ENCODE peak calls at places on chromosomes 4 and X, in four cellular contexts. I, R, L and P are unnamed samples. For H4K20me1, the result is how much of the 10 kb centered on the place peaks cover.

GRCh38 chr4:162920649-162921048 is 246.0 kb downstream of the NAF1 start:
- DNase-seq in I (no peak), L (no peak), R (no peak), P (no peak)

GRCh38 chr4:140851032-140851636 is 94.9 kb upstream of the TBC1D9 start:
- DNase-seq in I (peak), L (peak), R (peak), P (peak)

GRCh38 chr4:170691168-170691567 is 601.4 kb upstream of the AADAT start:
- DNase-seq in I (no peak), R (no peak), L (no peak), P (no peak)

GRCh38 chr4:77145806-77146425 is 11.1 kb upstream of the CCNG2 start:
- DNase-seq in L (no peak), R (no peak), I (peak), P (no peak)

GRCh38 chr4:110458494-110459266 is 17.3 kb upstream of the ENPEP start:
- DNase-seq in I (no peak), R (no peak), L (no peak), P (no peak)

GRCh38 chr4:111268769-111269414 is 646.0 kb upstream of the PITX2 start:
- DNase-seq in R (no peak), I (peak), L (peak), P (peak)

GRCh38 chrX:74450803-74451449 is 29.6 kb downstream of the SLC16A2 start:
- DNase-seq in I (peak), L (peak), R (no peak), P (peak)

GRCh38 chr4:17562157-17562556 is 14.8 kb upstream of the LAP3 start:
- DNase-seq in I (peak), R (peak), L (no peak), P (no peak)

GRCh38 chr4:106502106-106502699 is 133.6 kb upstream of the GIMD1 start:
- DNase-seq in I (peak), R (peak), L (peak), P (peak)

GRCh38 chr4:57490520-57490919 is 380.3 kb upstream of the IGFBP7 start:
- DNase-seq in I (no peak), L (no peak), R (no peak), P (no peak)

GRCh38 chrX:49919617-49920016 is 2.8 kb upstream of the CLCN5 start:
- DNase-seq in R (peak), L (peak), I (peak), P (peak)

GRCh38 chrX:17860811-17861495 is at the start of gene RAI2:
- DNase-seq in R (peak), L (no peak), I (no peak), P (no peak)

GRCh38 chr4:36610628-36611027 is 329.2 kb downstream of the DTHD1 start:
- DNase-seq in I (no peak), L (no peak), R (no peak), P (no peak)

GRCh38 chr4:87114245-87115062 is 106.0 kb downstream of the KLHL8 start:
- DNase-seq in L (no peak), I (peak), R (peak), P (no peak)

GRCh38 chr4:69787879-69788278 is 27.5 kb upstream of the SULT1B1 start:
- DNase-seq in I (no peak), R (no peak), L (peak), P (peak)

GRCh38 chrX:119606508-119607389 is 525 bp upstream of the NKRF start:
- DNase-seq in L (peak), R (no peak), I (peak), P (peak)

GRCh38 chr4:173169178-173169427 is 492 bp downstream of the GALNT7 start:
- DNase-seq in R (peak), L (no peak), I (no peak), P (no peak)

GRCh38 chr4:87409420-87409939 is 12.9 kb upstream of the NUDT9 start:
- DNase-seq in R (no peak), L (no peak), I (no peak), P (no peak)

GRCh38 chrX:133440081-133440796 is 24.9 kb upstream of the GPC4 start:
- DNase-seq in I (no peak), L (no peak), R (peak), P (no peak)

GRCh38 chr4:154779362-154779947 is 1.6 kb upstream of the RBM46 start:
- DNase-seq in L (peak), R (peak), I (peak), P (peak)

GRCh38 chr4:112591593-112591992 is 45.1 kb downstream of the ZGRF1 start:
- DNase-seq in I (no peak), R (no peak), L (no peak), P (no peak)

GRCh38 chr4:85455942-85456341 is 19.0 kb upstream of the ARHGAP24 start:
- DNase-seq in L (no peak), R (no peak), I (no peak), P (no peak)

GRCh38 chr4:87982446-87982845 is 6.9 kb downstream of the SPP1 start:
- DNase-seq in R (peak), L (peak), I (no peak), P (peak)

GRCh38 chrX:46844913-46845312 is 8.1 kb downstream of the RP2 start:
- DNase-seq in I (no peak), R (no peak), L (no peak), P (no peak)

GRCh38 chrX:66162331-66162822 is 1.7 kb upstream of the HEPH start:
- DNase-seq in I (peak), L (no peak), R (no peak), P (no peak)

GRCh38 chrX:2691543-2692220 is 587 bp downstream of the CD99 start:
- DNase-seq in L (peak), R (peak), I (peak), P (peak)

GRCh38 chrX:40922307-40922706 is 162.9 kb upstream of the USP9X start:
- DNase-seq in I (peak), L (peak), R (peak), P (peak)

GRCh38 chrX:15877380-15877779 is 22.8 kb upstream of the AP1S2 start:
- DNase-seq in L (peak), R (no peak), I (peak), P (peak)

GRCh38 chr4:70954032-70954431 is 39.4 kb upstream of the DCK start:
- DNase-seq in R (no peak), L (peak), I (peak), P (peak)

GRCh38 chr4:41288254-41288653 is 31.5 kb downstream of the UCHL1 start:
- DNase-seq in R (no peak), L (no peak), I (no peak), P (no peak)

GRCh38 chr4:41287005-41287404 is 30.3 kb downstream of the UCHL1 start:
- DNase-seq in L (peak), R (no peak), I (no peak), P (peak)

GRCh38 chr4:41287852-41288251 is 31.1 kb downstream of the UCHL1 start:
- DNase-seq in R (no peak), L (no peak), I (peak), P (no peak)

GRCh38 chr4:41282362-41282761 is 25.6 kb downstream of the UCHL1 start:
- DNase-seq in I (no peak), L (no peak), R (no peak), P (no peak)

GRCh38 chr4:41285202-41285876 is 28.6 kb downstream of the UCHL1 start:
- DNase-seq in R (no peak), I (peak), L (no peak), P (no peak)
- H3K9ac ChIP-seq in R (no peak), I (no peak), L (no peak), P (no peak)

DNA sequence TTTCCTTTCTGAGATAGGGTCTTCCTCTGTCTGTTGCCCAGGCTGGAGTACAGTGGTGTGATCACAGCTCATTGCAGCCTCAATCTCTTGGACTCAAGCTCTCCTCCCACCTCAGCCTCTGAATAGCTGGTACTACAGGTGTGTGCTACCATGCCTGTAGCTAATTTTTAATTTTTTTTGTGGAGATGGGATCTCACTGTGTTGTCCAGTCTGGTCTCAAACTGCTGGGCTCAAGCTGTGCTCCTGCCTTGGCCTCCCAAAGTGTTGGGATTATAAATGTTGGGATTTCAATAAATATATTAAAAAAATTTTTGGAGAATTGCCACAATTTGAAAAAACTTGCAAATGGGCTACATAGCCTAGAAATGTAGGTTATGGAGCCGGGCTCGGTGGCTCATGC is 18.5 kb downstream of the RAPGEF2 start:
- DNase-seq in I (no peak), L (no peak), R (no peak), P (no peak)
- H4K20me1 ChIP-seq in I (under half), L (under half), R (under half), P (under half)

GRCh38 chr4:26813698-26814097 is 46.9 kb upstream of the STIM2 start:
- DNase-seq in I (no peak), L (no peak), R (no peak), P (no peak)
- H3K27ac ChIP-seq in I (no peak), L (no peak), R (no peak), P (no peak)

GRCh38 chr4:3437998-3438846 is 3.5 kb upstream of the HGFAC start:
- DNase-seq in L (no peak), R (no peak), I (no peak), P (no peak)

GRCh38 chr4:3436048-3436797 is 5.5 kb upstream of the HGFAC start:
- DNase-seq in L (no peak), R (no peak), I (no peak), P (no peak)

GRCh38 chr4:3435684-3435956 is 6.1 kb upstream of the HGFAC start:
- DNase-seq in L (no peak), I (no peak), R (no peak), P (no peak)

GRCh38 chr4:3437582-3437936 is 4.2 kb upstream of the HGFAC start:
- DNase-seq in I (no peak), R (no peak), L (no peak), P (no peak)

DNA sequence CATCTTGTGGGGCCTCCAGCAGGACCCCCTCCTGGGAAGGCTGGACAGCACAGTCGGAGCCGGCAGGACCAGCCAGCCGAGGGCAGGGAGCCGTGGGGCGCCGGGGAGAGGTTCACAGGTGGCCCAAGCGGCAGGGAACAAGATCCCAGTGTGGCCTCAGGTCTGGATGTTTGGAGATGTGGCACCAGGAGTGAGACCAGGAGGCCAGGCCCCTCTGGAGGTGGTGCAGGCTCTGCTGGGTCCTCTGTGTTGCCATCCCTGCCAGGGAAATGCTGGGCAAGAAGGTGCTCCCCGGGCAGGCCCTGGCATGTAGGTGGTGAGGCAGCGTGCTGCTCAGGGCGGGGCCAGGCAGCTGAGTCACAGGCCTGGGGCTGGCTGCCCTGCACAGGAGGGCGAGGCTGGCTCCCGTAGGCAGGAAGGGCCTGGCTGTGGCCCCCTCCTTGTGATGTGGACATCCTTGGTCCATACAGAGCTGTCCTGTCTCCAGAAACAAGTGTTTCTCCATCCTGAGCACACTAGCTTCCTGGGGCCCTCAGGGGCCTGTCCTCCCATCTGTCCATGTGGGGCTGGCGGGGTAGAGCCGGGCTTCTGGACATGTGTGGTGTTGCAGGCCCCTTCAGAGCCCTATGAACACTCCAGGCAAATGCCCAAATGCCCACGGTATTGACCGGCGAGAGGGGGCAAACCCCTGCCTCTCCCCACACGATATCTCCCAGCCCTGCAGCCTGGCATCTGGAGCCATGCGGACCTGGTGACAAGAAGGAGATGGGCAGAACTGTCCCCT is 4.8 kb upstream of the HGFAC start:
- DNase-seq in I (peak), R (no peak), L (peak), P (peak)
- H3K9ac ChIP-seq in I (peak), R (no peak), L (no peak), P (no peak)

DNA sequence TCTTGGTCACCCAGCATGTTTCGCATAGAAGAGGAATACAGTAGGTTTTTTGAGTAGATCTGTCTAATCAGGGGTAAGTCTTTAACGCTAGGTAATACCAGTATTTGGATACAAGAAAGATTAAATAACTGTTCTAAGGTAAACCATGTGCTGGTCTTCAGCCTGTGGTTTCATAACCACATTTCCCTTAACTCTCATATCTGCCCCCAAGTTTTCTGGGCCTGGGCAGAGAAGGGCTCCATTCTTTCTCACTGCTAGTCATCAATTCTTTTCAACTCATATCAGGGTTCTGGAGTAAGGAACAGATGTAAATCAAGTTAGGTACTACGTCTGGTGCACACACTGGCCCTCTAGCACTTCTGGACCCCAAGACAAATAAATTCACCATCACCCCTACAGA is 49.0 kb downstream of the DHX15 start:
- DNase-seq in R (no peak), L (no peak), I (no peak), P (no peak)
- H4K20me1 ChIP-seq in R (half or more), L (under half), I (under half), P (under half)

GRCh38 chrX:114152130-114152529 is 431.8 kb upstream of the HTR2C start:
- DNase-seq in I (peak), R (no peak), L (no peak), P (peak)
- H3K27ac ChIP-seq in I (no peak), R (no peak), L (no peak), P (no peak)

GRCh38 chr4:3123201-3123671 is 48.8 kb downstream of the HTT start:
- DNase-seq in I (peak), R (no peak), L (peak), P (no peak)

GRCh38 chr4:3121110-3121509 is 46.6 kb downstream of the HTT start:
- DNase-seq in I (no peak), R (no peak), L (no peak), P (no peak)

GRCh38 chr4:3122081-3122563 is 47.6 kb downstream of the HTT start:
- DNase-seq in R (no peak), L (peak), I (peak), P (peak)

GRCh38 chr4:3124070-3124767 is 49.7 kb downstream of the HTT start:
- DNase-seq in I (no peak), R (no peak), L (no peak), P (no peak)

GRCh38 chr4:3121596-3121995 is 47.1 kb downstream of the HTT start:
- DNase-seq in I (no peak), L (no peak), R (no peak), P (no peak)
- H3K9ac ChIP-seq in I (no peak), L (no peak), R (no peak), P (no peak)

GRCh38 chr4:1239949-1240305 is 9.0 kb downstream of the CTBP1 start:
- DNase-seq in L (no peak), I (no peak), R (no peak), P (no peak)

GRCh38 chr4:1238676-1239000 is 10.3 kb downstream of the CTBP1 start:
- DNase-seq in L (no peak), R (no peak), I (no peak), P (no peak)

GRCh38 chr4:1240721-1241465 is 8.0 kb downstream of the CTBP1 start:
- DNase-seq in I (no peak), L (no peak), R (no peak), P (no peak)

GRCh38 chr4:1237981-1238675 is 10.8 kb downstream of the CTBP1 start:
- DNase-seq in L (no peak), R (no peak), I (no peak), P (no peak)

DNA sequence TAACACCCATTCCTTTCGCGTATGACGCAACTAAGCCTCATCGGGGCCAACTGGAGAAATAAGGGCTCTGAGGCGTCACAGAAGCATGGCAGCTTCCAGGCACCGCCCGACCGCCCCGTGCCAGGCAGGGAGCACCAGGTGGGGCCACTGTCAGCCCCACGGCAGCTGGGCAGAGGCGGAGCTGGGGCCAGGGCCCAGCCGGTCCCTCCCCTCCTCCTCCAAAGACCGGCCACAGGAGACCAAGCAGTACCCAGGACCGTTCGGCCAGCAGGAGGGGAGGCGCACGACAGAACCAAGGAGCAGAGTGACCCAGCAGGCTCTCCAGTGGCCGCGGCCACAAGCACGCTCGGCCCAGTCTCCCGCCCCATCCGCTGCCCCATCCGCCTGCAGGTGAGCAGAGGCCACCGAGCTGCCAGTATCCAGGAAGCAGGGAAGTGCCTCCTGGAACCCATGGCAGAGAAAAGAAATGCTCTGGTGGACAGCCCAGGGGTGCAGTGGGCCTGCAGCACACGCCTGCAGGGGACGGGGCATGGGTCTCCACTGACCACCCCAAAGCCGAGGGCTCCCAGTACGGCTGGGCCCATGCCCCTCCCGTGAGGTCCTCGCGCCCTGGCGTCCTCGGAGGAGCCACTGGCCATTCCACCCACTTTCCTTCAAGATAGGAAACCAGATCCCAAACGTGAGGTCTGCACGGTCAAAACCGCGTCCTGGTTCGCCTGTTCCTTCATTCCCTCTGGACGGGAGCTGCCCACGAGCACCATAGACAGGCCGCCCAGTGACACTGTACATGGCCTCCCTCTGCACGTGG is 9.6 kb downstream of the CTBP1 start:
- DNase-seq in L (no peak), R (no peak), I (no peak), P (no peak)
- H4K20me1 ChIP-seq in L (half or more), R (half or more), I (under half), P (under half)

GRCh38 chr4:15427126-15427525 is 707 bp upstream of the C1QTNF7 start:
- DNase-seq in I (no peak), R (no peak), L (no peak), P (peak)
- H3K27ac ChIP-seq in I (no peak), R (no peak), L (no peak), P (no peak)

GRCh38 chr4:184896868-184897715 is 71.3 kb upstream of the ACSL1 start:
- DNase-seq in I (no peak), R (no peak), L (no peak), P (no peak)

GRCh38 chr4:184899261-184900134 is 73.7 kb upstream of the ACSL1 start:
- DNase-seq in R (no peak), I (peak), L (peak), P (peak)

GRCh38 chr4:184900184-184900583 is 74.4 kb upstream of the ACSL1 start:
- DNase-seq in R (no peak), I (no peak), L (no peak), P (no peak)

GRCh38 chr4:184898793-184899192 is 73.0 kb upstream of the ACSL1 start:
- DNase-seq in L (no peak), R (no peak), I (no peak), P (no peak)

DNA sequence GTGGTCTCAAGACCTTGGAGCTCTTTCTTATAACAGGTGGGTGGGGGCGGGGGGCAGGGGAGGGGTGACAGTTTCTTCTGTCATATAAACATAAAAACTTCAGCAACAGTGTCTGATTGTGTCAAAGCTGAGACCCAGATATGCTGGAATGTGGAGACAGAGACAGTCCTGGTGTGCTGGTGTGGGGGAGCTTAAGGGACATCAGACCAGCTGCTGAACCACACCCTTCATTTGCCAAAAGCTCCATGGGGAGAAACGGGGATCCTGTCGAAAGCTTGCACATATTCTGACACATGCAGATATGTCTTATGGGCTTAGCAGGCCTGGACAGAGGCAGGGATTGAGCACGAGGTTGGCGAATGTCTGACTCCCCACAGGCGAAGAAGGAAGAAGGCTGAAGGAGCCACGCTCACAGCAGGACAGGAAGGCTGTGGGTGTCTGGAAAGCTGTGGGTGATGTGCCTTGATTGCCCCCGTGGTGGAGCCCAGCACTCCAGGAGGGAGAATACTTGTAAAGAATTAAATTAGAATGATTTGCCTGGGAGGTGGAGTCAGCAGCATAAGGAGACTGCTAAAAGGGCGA is 72.1 kb upstream of the ACSL1 start:
- DNase-seq in L (no peak), I (no peak), R (no peak), P (no peak)
- H3K9ac ChIP-seq in L (no peak), I (no peak), R (no peak), P (no peak)